ENCODE peak calls at places on chromosomes 3 and 15, in eight cellular contexts. H is breast epithelium; R is kidney glomerular epithelial cell; U is GM04504; M is activated CD4-positive, alpha-beta T cell treated with anti-CD3 and anti-CD28 coated beads for 1 hour; W is activated naive CD8-positive, alpha-beta T cell treated with anti-CD3 and anti-CD28 coated beads for 36 hours; F is activated CD8-positive, alpha-beta memory T cell treated with anti-CD3 and anti-CD28 coated beads, Interleukin-2, amount 50 U/mL, for 48 hours; Q is endothelial cell. Z is an unnamed sample.

GRCh38 chr3:33358172-33358781 is 81.0 kb downstream of the FBXL2 start:
- DNase-seq in H (no peak), W (no peak), F (no peak), U (no peak), Q (no peak), M (no peak), R (no peak), Z (no peak)

GRCh38 chr3:39050020-39050419 is 1.7 kb downstream of the SCN11A start:
- DNase-seq in H (no peak), Q (no peak), W (no peak), M (no peak), R (no peak), F (no peak), U (no peak), Z (no peak)

GRCh38 chr3:71846189-71846588 is 61.2 kb upstream of the PROK2 start:
- DNase-seq in F (no peak), U (no peak), W (no peak), R (no peak), Q (no peak), H (no peak), M (no peak), Z (no peak)

GRCh38 chr3:32882180-32882579 is 64.4 kb downstream of the TRIM71 start:
- DNase-seq in F (no peak), Q (no peak), R (no peak), M (no peak), U (no peak), H (no peak), W (no peak), Z (no peak)

GRCh38 chr3:11642455-11643162 is 1.1 kb downstream of the VGLL4 start:
- DNase-seq in W (peak), R (peak), U (peak), M (peak), H (peak), F (peak), Q (peak), Z (no peak)

GRCh38 chr3:145550522-145550921 is 610.5 kb downstream of the PLOD2 start:
- DNase-seq in W (no peak), M (no peak), U (no peak), R (no peak), Q (no peak), F (no peak), H (no peak), Z (no peak)

GRCh38 chr15:78695046-78695671 is 54.1 kb upstream of the CHRNB4 start:
- DNase-seq in W (no peak), F (no peak), Q (no peak), R (no peak), H (no peak), U (no peak), M (no peak), Z (no peak)

GRCh38 chr15:84934942-84935729 is 46.5 kb upstream of the PDE8A start:
- DNase-seq in H (no peak), F (no peak), M (no peak), W (no peak), R (no peak), Q (no peak), U (no peak), Z (no peak)

GRCh38 chr3:15553749-15554148 is 32.2 kb upstream of the COLQ start:
- DNase-seq in R (no peak), U (no peak), M (no peak), H (no peak), Q (no peak), F (no peak), W (no peak), Z (no peak)

GRCh38 chr3:107942244-107942643 is 148.6 kb downstream of the CD47 start:
- DNase-seq in Q (no peak), U (no peak), M (no peak), R (no peak), F (no peak), W (peak), H (no peak), Z (no peak)

GRCh38 chr3:122102191-122102935 is 47.2 kb downstream of the CD86 start:
- DNase-seq in F (no peak), Q (no peak), U (no peak), H (no peak), W (peak), R (no peak), M (no peak), Z (no peak)

GRCh38 chr3:184581331-184582210 is 20.0 kb downstream of the EPHB3 start:
- DNase-seq in F (no peak), M (no peak), H (no peak), W (no peak), R (no peak), U (no peak), Q (no peak), Z (no peak)

GRCh38 chr3:18372786-18373405 is 52.2 kb downstream of the SATB1 start:
- DNase-seq in U (no peak), Q (no peak), M (no peak), W (no peak), R (no peak), F (no peak), H (no peak), Z (no peak)

GRCh38 chr3:58608648-58609047 is 31.5 kb upstream of the FAM107A start:
- DNase-seq in W (no peak), Q (no peak), M (no peak), U (no peak), H (peak), R (peak), F (no peak), Z (no peak)

GRCh38 chr15:48800811-48801460 is 9.9 kb downstream of the CEP152 start:
- DNase-seq in W (no peak), M (no peak), R (peak), Q (no peak), H (no peak), F (no peak), U (no peak), Z (no peak)

GRCh38 chr15:64324513-64324912 is 31.5 kb downstream of the CSNK1G1 start:
- DNase-seq in Q (no peak), F (no peak), W (no peak), H (no peak), M (no peak), R (no peak), U (no peak), Z (no peak)

GRCh38 chr3:78048698-78049097 is 1008.8 kb downstream of the ROBO2 start:
- DNase-seq in U (no peak), M (no peak), F (no peak), H (no peak), Q (no peak), W (no peak), R (no peak), Z (no peak)

GRCh38 chr15:62637498-62637897 is 405.0 kb upstream of the TPM1 start:
- DNase-seq in R (peak), M (no peak), Q (no peak), F (no peak), W (no peak), U (no peak), H (no peak), Z (no peak)

GRCh38 chr3:12764171-12764776 is 5.2 kb upstream of the TMEM40 start:
- DNase-seq in H (no peak), U (no peak), R (no peak), F (no peak), W (no peak), M (no peak), Q (no peak), Z (no peak)

GRCh38 chr15:60408438-60409105 is 10.8 kb upstream of the ANXA2 start:
- DNase-seq in U (peak), H (no peak), F (no peak), Q (no peak), W (no peak), M (no peak), R (peak), Z (no peak)